ENCODE peak calls at places on chromosomes 13 and 19, in four cellular contexts. One of them, this sample, is unnamed.

GRCh38 chr19:34428549-34429285 is 536 bp downstream of the UBA2 start:
- DNase-seq in HL-60: no peak
- DNase-seq in K562: peak; percentile 88
- DNase-seq in GM12878: no peak
- DNase-seq in this sample: peak; percentile 13

GRCh38 chr19:29269641-29270040 is 56.7 kb upstream of the UQCRFS1 start:
- DNase-seq in HL-60: no peak
- DNase-seq in K562: no peak
- DNase-seq in GM12878: no peak
- DNase-seq in this sample: no peak

GRCh38 chr13:50079278-50080157 is 64.3 kb downstream of the KCNRG start:
- DNase-seq in HL-60: no peak
- DNase-seq in K562: no peak
- DNase-seq in GM12878: no peak
- DNase-seq in this sample: no peak

GRCh38 chr13:77519808-77520207 is 15.7 kb upstream of the SCEL start:
- DNase-seq in HL-60: no peak
- DNase-seq in K562: no peak
- DNase-seq in GM12878: no peak
- DNase-seq in this sample: no peak

GRCh38 chr19:33291623-33292534 is 10.5 kb downstream of the CEBPA start:
- DNase-seq in HL-60: no peak
- DNase-seq in K562: no peak
- DNase-seq in GM12878: no peak
- DNase-seq in this sample: no peak

GRCh38 chr13:51318015-51318414 is 21.5 kb upstream of the SERPINE3 start:
- DNase-seq in HL-60: no peak
- DNase-seq in K562: no peak
- DNase-seq in GM12878: no peak
- DNase-seq in this sample: no peak

GRCh38 chr13:49679244-49679643 is 12.0 kb downstream of the EBPL start:
- DNase-seq in HL-60: no peak
- DNase-seq in K562: no peak
- DNase-seq in GM12878: no peak
- DNase-seq in this sample: no peak

GRCh38 chr13:27481766-27482165 is 31.4 kb upstream of the MTIF3 start:
- DNase-seq in HL-60: peak; percentile 8
- DNase-seq in K562: peak; percentile 69
- DNase-seq in GM12878: no peak
- DNase-seq in this sample: no peak

GRCh38 chr13:71801165-71801564 is 65.8 kb downstream of the DACH1 start:
- DNase-seq in HL-60: no peak
- DNase-seq in K562: no peak
- DNase-seq in GM12878: no peak
- DNase-seq in this sample: no peak

GRCh38 chr13:61202042-61202441 is 213.6 kb downstream of the PCDH20 start:
- DNase-seq in HL-60: no peak
- DNase-seq in K562: no peak
- DNase-seq in GM12878: no peak
- DNase-seq in this sample: no peak

GRCh38 chr13:75704942-75705320 is 68.8 kb downstream of the LMO7 start:
- DNase-seq in HL-60: no peak
- DNase-seq in K562: no peak
- DNase-seq in GM12878: no peak
- DNase-seq in this sample: no peak

GRCh38 chr13:95509521-95510315 is 42.8 kb upstream of the CLDN10 start:
- DNase-seq in HL-60: peak; percentile 72
- DNase-seq in K562: no peak
- DNase-seq in GM12878: no peak
- DNase-seq in this sample: no peak
- TF ChIP-seq POLR2AphosphoS5 in HL-60: peak; percentile 46
- TF ChIP-seq POLR2AphosphoS5 in K562: no peak
- TF ChIP-seq POLR2AphosphoS5 in GM12878: no peak
- TF ChIP-seq POLR2AphosphoS5 in this sample: no peak

GRCh38 chr19:18774107-18774506 is 17.0 kb downstream of the COMP start:
- DNase-seq in HL-60: no peak
- DNase-seq in K562: no peak
- DNase-seq in GM12878: no peak
- DNase-seq in this sample: no peak
- TF ChIP-seq SPI1 in HL-60: no peak
- TF ChIP-seq SPI1 in K562: no peak
- TF ChIP-seq SPI1 in GM12878: no peak
- TF ChIP-seq SPI1 in this sample: no peak

GRCh38 chr13:98503175-98504028 is 73.5 kb downstream of the STK24 start:
- DNase-seq in HL-60: no peak
- DNase-seq in K562: peak; percentile 34
- DNase-seq in GM12878: no peak
- DNase-seq in this sample: no peak
- TF ChIP-seq POLR2AphosphoS5 in HL-60: no peak
- TF ChIP-seq POLR2AphosphoS5 in K562: no peak
- TF ChIP-seq POLR2AphosphoS5 in GM12878: no peak
- TF ChIP-seq POLR2AphosphoS5 in this sample: no peak

GRCh38 chr13:80342541-80343371 is 1.8 kb upstream of the SPRY2 start:
- DNase-seq in HL-60: no peak
- DNase-seq in K562: peak; percentile 59
- DNase-seq in GM12878: no peak
- DNase-seq in this sample: no peak
- TF ChIP-seq SPI1 in HL-60: no peak
- TF ChIP-seq SPI1 in K562: no peak
- TF ChIP-seq SPI1 in GM12878: no peak
- TF ChIP-seq SPI1 in this sample: no peak

GRCh38 chr19:2805991-2806649 is 13.5 kb upstream of the ZNF554 start:
- DNase-seq in HL-60: no peak
- DNase-seq in K562: no peak
- DNase-seq in GM12878: no peak
- DNase-seq in this sample: peak; percentile 17
- TF ChIP-seq POLR2AphosphoS5 in HL-60: no peak
- TF ChIP-seq POLR2AphosphoS5 in K562: no peak
- TF ChIP-seq POLR2AphosphoS5 in GM12878: no peak
- TF ChIP-seq POLR2AphosphoS5 in this sample: no peak